ENCODE peak calls at places on chromosomes 12 and 14, in five cellular contexts. R is WERI-Rb-1, B is AG04450, Q is left lung, E is A673. X is an unnamed sample.

GRCh38 chr12:106551410-106551809 is 31.4 kb upstream of the RFX4 start:
- DNase-seq in E (peak; percentile 9), Q (no peak), R (no peak), B (no peak), X (no peak)

GRCh38 chr12:116916714-116917114 is 6.0 kb downstream of the FBXW8 start:
- DNase-seq in Q (peak; percentile 61), B (peak; percentile 65), R (peak; percentile 38), E (no peak), X (no peak)

GRCh38 chr12:115828151-115828550 is 449.3 kb downstream of the MED13L start:
- DNase-seq in B (no peak), Q (no peak), E (no peak), R (no peak), X (no peak)

GRCh38 chr14:75513911-75514672 is 8.2 kb upstream of the BATF start:
- DNase-seq in B (no peak), E (no peak), R (no peak), Q (peak; percentile 43), X (no peak)

GRCh38 chr12:82326905-82327503 is 31.2 kb downstream of the CCDC59 start:
- DNase-seq in E (peak; percentile 38), B (no peak), Q (no peak), R (no peak), X (no peak)

GRCh38 chr14:103492572-103492971 is 30.1 kb downstream of the CKB start:
- DNase-seq in Q (no peak), R (no peak), E (no peak), B (no peak), X (no peak)

GRCh38 chr12:117968826-117969659 is at the start of gene KSR2:
- DNase-seq in B (no peak), Q (peak; percentile 77), R (peak; percentile 90), E (peak; percentile 63), X (no peak)

GRCh38 chr12:48512855-48513254 is 12.6 kb upstream of the OR8S1 start:
- DNase-seq in R (no peak), E (no peak), B (no peak), Q (no peak), X (no peak)

GRCh38 chr12:252634-253033 is 10.0 kb downstream of the SLC6A13 start:
- DNase-seq in B (no peak), E (no peak), R (no peak), Q (no peak), X (no peak)

GRCh38 chr12:53563452-53563851 is 56.2 kb upstream of the NPFF start:
- DNase-seq in R (no peak), E (no peak), B (no peak), Q (no peak), X (no peak)

GRCh38 chr12:51205350-51205749 is 12.5 kb downstream of the POU6F1 start:
- DNase-seq in Q (no peak), B (no peak), R (no peak), E (no peak), X (no peak)

GRCh38 chr14:75469606-75470237 is 41.9 kb downstream of the JDP2 start:
- DNase-seq in E (no peak), B (no peak), R (no peak), Q (peak; percentile 82), X (no peak)

GRCh38 chr12:47744005-47744651 is 14.6 kb downstream of the RAPGEF3 start:
- DNase-seq in R (peak; percentile 71), Q (peak; percentile 59), E (no peak), B (no peak), X (no peak)

GRCh38 chr14:36524874-36525745 is 5.1 kb upstream of the NKX2-1 start:
- DNase-seq in B (no peak), Q (peak; percentile 68), E (peak; percentile 74), R (no peak), X (no peak)

GRCh38 chr14:93007225-93007997 is 84.5 kb downstream of the CHGA start:
- DNase-seq in B (no peak), Q (peak; percentile 56), R (no peak), E (no peak), X (peak; percentile 45)

GRCh38 chr14:47675239-47675488 is 241 bp downstream of the MDGA2 start:
- DNase-seq in R (no peak), B (no peak), Q (no peak), E (no peak), X (no peak)

GRCh38 chr12:3328571-3328970 is 162.4 kb upstream of the PRMT8 start:
- DNase-seq in B (no peak), R (no peak), Q (no peak), E (no peak), X (no peak)

GRCh38 chr12:9732966-9733461 is at the start of gene CLECL1:
- DNase-seq in R (no peak), Q (no peak), B (no peak), E (no peak), X (no peak)
- H3K27ac ChIP-seq in R (no peak within 1 kb of the TSS), Q (peak within 1 kb of the TSS; percentile 57), B (no peak within 1 kb of the TSS), E (no peak within 1 kb of the TSS), X (no peak within 1 kb of the TSS)

GRCh38 chr12:104280703-104281458 is 22.7 kb upstream of the EID3 start:
- DNase-seq in R (no peak), B (peak; percentile 85), E (no peak), Q (no peak), X (no peak)
- H3K4me3 ChIP-seq in R (no peak overlapping the region), B (peak overlapping the region; percentile 35), E (no peak overlapping the region), Q (no peak overlapping the region), X (no peak overlapping the region)

GRCh38 chr12:52425466-52425865 is 8.7 kb downstream of the KRT75 start:
- DNase-seq in B (no peak), R (no peak), E (no peak), Q (no peak), X (no peak)

GRCh38 chr12:52423661-52424503 is 10.3 kb downstream of the KRT75 start:
- DNase-seq in R (no peak), B (no peak), Q (no peak), E (no peak), X (no peak)

GRCh38 chr12:52426034-52426433 is 8.1 kb downstream of the KRT75 start:
- DNase-seq in B (no peak), E (no peak), R (no peak), Q (no peak), X (no peak)

GRCh38 chr12:52427083-52427482 is 7.1 kb downstream of the KRT75 start:
- DNase-seq in R (no peak), B (no peak), Q (no peak), E (no peak), X (no peak)

GRCh38 chr12:52428121-52428520 is 6.0 kb downstream of the KRT75 start:
- DNase-seq in B (no peak), R (no peak), Q (no peak), E (no peak), X (no peak)
- TF ChIP-seq CTCF in B (no peak), R (peak; percentile 37), Q (no peak), E (no peak), X (no peak)

GRCh38 chr12:132743831-132744230 is 17.8 kb downstream of the ANKLE2 start:
- DNase-seq in Q (no peak), E (no peak), R (no peak), B (no peak), X (no peak)

GRCh38 chr12:132747896-132748295 is 13.7 kb downstream of the ANKLE2 start:
- DNase-seq in R (no peak), B (no peak), Q (no peak), E (no peak), X (no peak)

GRCh38 chr12:132747395-132747794 is 14.2 kb downstream of the ANKLE2 start:
- DNase-seq in R (no peak), Q (no peak), B (no peak), E (no peak), X (no peak)

GRCh38 chr12:132748319-132748718 is 13.3 kb downstream of the ANKLE2 start:
- DNase-seq in B (no peak), Q (no peak), R (no peak), E (no peak), X (no peak)

GRCh38 chr12:132746621-132747020 is 15.0 kb downstream of the ANKLE2 start:
- DNase-seq in B (no peak), R (no peak), E (no peak), Q (no peak), X (no peak)
- H3K27ac ChIP-seq in B (no peak overlapping the region), R (no peak overlapping the region), E (no peak overlapping the region), Q (no peak overlapping the region), X (no peak overlapping the region)

GRCh38 chr12:6869049-6870021 is 2.0 kb downstream of the TPI1 start:
- DNase-seq in Q (peak; percentile 79), E (peak; percentile 88), R (peak; percentile 87), B (peak; percentile 48), X (no peak)

GRCh38 chr12:6868211-6869048 is 1.1 kb downstream of the TPI1 start:
- DNase-seq in B (no peak), R (no peak), Q (no peak), E (peak; percentile 48), X (no peak)

GRCh38 chr12:6866163-6866919 is 990 bp upstream of the TPI1 start:
- DNase-seq in R (peak; percentile 86), E (peak; percentile 58), Q (no peak), B (no peak), X (no peak)

GRCh38 chr12:6867407-6868210 is at the start of gene TPI1:
- DNase-seq in Q (peak; percentile 91), B (peak; percentile 51), E (peak; percentile 80), R (peak; percentile 85), X (no peak)

DNA sequence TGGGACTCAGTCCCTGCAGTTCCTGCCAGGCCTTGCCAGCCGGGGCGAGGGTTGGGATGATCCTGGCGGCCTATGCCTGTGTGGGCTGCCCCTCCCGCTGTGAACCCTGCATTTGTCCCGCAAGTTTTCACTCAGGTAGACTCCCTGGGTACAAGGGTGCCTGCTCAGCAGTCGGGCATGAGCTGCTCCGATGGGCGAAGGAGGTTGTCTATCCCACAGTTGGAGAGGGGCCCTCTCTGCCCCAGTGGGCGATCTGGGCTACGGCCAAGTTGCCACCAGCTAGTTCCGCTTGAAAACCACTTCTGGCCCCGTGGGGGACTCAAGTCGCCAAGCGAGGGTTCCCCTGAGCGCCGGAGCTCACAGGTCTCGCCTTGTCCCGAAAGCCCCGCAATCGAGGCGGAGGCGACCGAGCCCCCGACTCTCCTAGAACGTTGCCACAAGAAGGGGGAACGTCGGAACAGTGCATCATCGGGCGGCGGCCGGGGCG is 368 bp upstream of the TPI1 start:
- DNase-seq in E (no peak), Q (no peak), R (no peak), B (no peak), X (no peak)
- H3K4me3 ChIP-seq in E (peak overlapping the region; percentile 100), Q (peak overlapping the region; percentile 100), R (peak overlapping the region; percentile 44), B (peak overlapping the region; percentile 63), X (peak overlapping the region; percentile 94)

X was measured in ascending aorta.